ENCODE peak calls at places on chromosomes 7 and 10, in nine cellular contexts. One of them, this sample, is unnamed.

GRCh38 chr10:69869291-69869841 is 67.7 kb downstream of the COL13A1 start:
- DNase-seq in naive thymus-derived CD4-positive, alpha-beta T cell: no peak
- DNase-seq in suprapubic skin: no peak
- DNase-seq in lung: no peak
- DNase-seq in transverse colon: peak; percentile 79
- DNase-seq in heart left ventricle: no peak
- DNase-seq in CD8-positive, alpha-beta T cell: no peak
- DNase-seq in heart right ventricle: no peak
- DNase-seq in OCI-LY7: no peak
- DNase-seq in this sample: no peak

GRCh38 chr10:96500519-96500918 is 13.2 kb downstream of the TLL2 start:
- DNase-seq in naive thymus-derived CD4-positive, alpha-beta T cell: no peak
- DNase-seq in OCI-LY7: no peak
- DNase-seq in CD8-positive, alpha-beta T cell: no peak
- DNase-seq in heart left ventricle: no peak
- DNase-seq in lung: no peak
- DNase-seq in suprapubic skin: no peak
- DNase-seq in transverse colon: no peak
- DNase-seq in heart right ventricle: no peak
- DNase-seq in this sample: no peak

GRCh38 chr7:108345710-108346336 is 110.4 kb downstream of the NRCAM start:
- DNase-seq in OCI-LY7: no peak
- DNase-seq in transverse colon: no peak
- DNase-seq in lung: no peak
- DNase-seq in heart left ventricle: no peak
- DNase-seq in naive thymus-derived CD4-positive, alpha-beta T cell: no peak
- DNase-seq in suprapubic skin: no peak
- DNase-seq in CD8-positive, alpha-beta T cell: no peak
- DNase-seq in heart right ventricle: no peak
- DNase-seq in this sample: peak; percentile 60

GRCh38 chr7:12731214-12731656 is 43.8 kb downstream of the ARL4A start:
- DNase-seq in CD8-positive, alpha-beta T cell: peak; percentile 18
- DNase-seq in OCI-LY7: no peak
- DNase-seq in naive thymus-derived CD4-positive, alpha-beta T cell: no peak
- DNase-seq in transverse colon: no peak
- DNase-seq in heart right ventricle: no peak
- DNase-seq in heart left ventricle: no peak
- DNase-seq in suprapubic skin: no peak
- DNase-seq in lung: no peak
- DNase-seq in this sample: peak; percentile 81

GRCh38 chr7:13834328-13834761 is 155.1 kb downstream of the ETV1 start:
- DNase-seq in heart right ventricle: no peak
- DNase-seq in OCI-LY7: no peak
- DNase-seq in suprapubic skin: no peak
- DNase-seq in heart left ventricle: no peak
- DNase-seq in naive thymus-derived CD4-positive, alpha-beta T cell: no peak
- DNase-seq in CD8-positive, alpha-beta T cell: no peak
- DNase-seq in lung: no peak
- DNase-seq in transverse colon: no peak
- DNase-seq in this sample: peak; percentile 77

GRCh38 chr10:126216221-126216701 is 172.0 kb downstream of the ADAM12 start:
- DNase-seq in heart left ventricle: no peak
- DNase-seq in naive thymus-derived CD4-positive, alpha-beta T cell: no peak
- DNase-seq in suprapubic skin: no peak
- DNase-seq in lung: no peak
- DNase-seq in heart right ventricle: no peak
- DNase-seq in transverse colon: no peak
- DNase-seq in OCI-LY7: no peak
- DNase-seq in CD8-positive, alpha-beta T cell: no peak
- DNase-seq in this sample: no peak

GRCh38 chr10:14384096-14384730 is 53.5 kb upstream of the FRMD4A start:
- DNase-seq in heart left ventricle: no peak
- DNase-seq in naive thymus-derived CD4-positive, alpha-beta T cell: no peak
- DNase-seq in CD8-positive, alpha-beta T cell: no peak
- DNase-seq in lung: no peak
- DNase-seq in suprapubic skin: no peak
- DNase-seq in OCI-LY7: no peak
- DNase-seq in transverse colon: no peak
- DNase-seq in heart right ventricle: no peak
- DNase-seq in this sample: no peak

GRCh38 chr7:117183729-117184128 is 139.1 kb downstream of the WNT2 start:
- DNase-seq in transverse colon: no peak
- DNase-seq in heart right ventricle: no peak
- DNase-seq in CD8-positive, alpha-beta T cell: no peak
- DNase-seq in naive thymus-derived CD4-positive, alpha-beta T cell: no peak
- DNase-seq in heart left ventricle: no peak
- DNase-seq in OCI-LY7: no peak
- DNase-seq in lung: no peak
- DNase-seq in suprapubic skin: no peak
- DNase-seq in this sample: no peak

GRCh38 chr7:15015545-15016314 is 113.2 kb upstream of the DGKB start:
- DNase-seq in lung: no peak
- DNase-seq in OCI-LY7: peak; percentile 35
- DNase-seq in naive thymus-derived CD4-positive, alpha-beta T cell: no peak
- DNase-seq in transverse colon: no peak
- DNase-seq in heart right ventricle: peak; percentile 23
- DNase-seq in suprapubic skin: no peak
- DNase-seq in heart left ventricle: peak; percentile 38
- DNase-seq in CD8-positive, alpha-beta T cell: no peak
- DNase-seq in this sample: peak; percentile 93

GRCh38 chr10:69961168-69961863 is 91.3 kb upstream of the MACROH2A2 start:
- DNase-seq in transverse colon: no peak
- DNase-seq in suprapubic skin: no peak
- DNase-seq in lung: no peak
- DNase-seq in OCI-LY7: peak; percentile 45
- DNase-seq in CD8-positive, alpha-beta T cell: no peak
- DNase-seq in heart right ventricle: no peak
- DNase-seq in heart left ventricle: no peak
- DNase-seq in naive thymus-derived CD4-positive, alpha-beta T cell: no peak
- DNase-seq in this sample: peak; percentile 37

GRCh38 chr10:78953124-78954008 is 115.4 kb upstream of the ZMIZ1 start:
- DNase-seq in transverse colon: no peak
- DNase-seq in lung: no peak
- DNase-seq in CD8-positive, alpha-beta T cell: no peak
- DNase-seq in suprapubic skin: no peak
- DNase-seq in heart right ventricle: peak; percentile 41
- DNase-seq in heart left ventricle: peak; percentile 72
- DNase-seq in OCI-LY7: no peak
- DNase-seq in naive thymus-derived CD4-positive, alpha-beta T cell: no peak
- DNase-seq in this sample: no peak

GRCh38 chr7:26684447-26684846 is 179.9 kb downstream of the SKAP2 start:
- DNase-seq in lung: no peak
- DNase-seq in suprapubic skin: no peak
- DNase-seq in naive thymus-derived CD4-positive, alpha-beta T cell: no peak
- DNase-seq in heart right ventricle: no peak
- DNase-seq in OCI-LY7: no peak
- DNase-seq in CD8-positive, alpha-beta T cell: no peak
- DNase-seq in transverse colon: no peak
- DNase-seq in heart left ventricle: no peak
- DNase-seq in this sample: no peak

GRCh38 chr7:108368466-108368865 is 87.8 kb downstream of the NRCAM start:
- DNase-seq in suprapubic skin: no peak
- DNase-seq in CD8-positive, alpha-beta T cell: no peak
- DNase-seq in heart left ventricle: no peak
- DNase-seq in OCI-LY7: no peak
- DNase-seq in heart right ventricle: no peak
- DNase-seq in naive thymus-derived CD4-positive, alpha-beta T cell: no peak
- DNase-seq in lung: no peak
- DNase-seq in transverse colon: no peak
- DNase-seq in this sample: no peak

GRCh38 chr10:119667562-119668328 is 16.6 kb downstream of the BAG3 start:
- DNase-seq in CD8-positive, alpha-beta T cell: no peak
- DNase-seq in naive thymus-derived CD4-positive, alpha-beta T cell: no peak
- DNase-seq in transverse colon: peak; percentile 33
- DNase-seq in heart right ventricle: peak; percentile 69
- DNase-seq in OCI-LY7: no peak
- DNase-seq in heart left ventricle: peak; percentile 91
- DNase-seq in lung: peak; percentile 57
- DNase-seq in suprapubic skin: no peak
- DNase-seq in this sample: peak; percentile 67

GRCh38 chr10:115975506-115975905 is 297.5 kb downstream of the GFRA1 start:
- DNase-seq in transverse colon: no peak
- DNase-seq in OCI-LY7: no peak
- DNase-seq in suprapubic skin: no peak
- DNase-seq in CD8-positive, alpha-beta T cell: no peak
- DNase-seq in heart right ventricle: no peak
- DNase-seq in naive thymus-derived CD4-positive, alpha-beta T cell: no peak
- DNase-seq in heart left ventricle: no peak
- DNase-seq in lung: no peak
- DNase-seq in this sample: peak; percentile 90

GRCh38 chr7:158407581-158408331 is 179.9 kb downstream of the PTPRN2 start:
- DNase-seq in transverse colon: no peak
- DNase-seq in lung: no peak
- DNase-seq in naive thymus-derived CD4-positive, alpha-beta T cell: no peak
- DNase-seq in heart right ventricle: no peak
- DNase-seq in CD8-positive, alpha-beta T cell: no peak
- DNase-seq in heart left ventricle: no peak
- DNase-seq in suprapubic skin: no peak
- DNase-seq in OCI-LY7: peak; percentile 30
- DNase-seq in this sample: no peak

DNA sequence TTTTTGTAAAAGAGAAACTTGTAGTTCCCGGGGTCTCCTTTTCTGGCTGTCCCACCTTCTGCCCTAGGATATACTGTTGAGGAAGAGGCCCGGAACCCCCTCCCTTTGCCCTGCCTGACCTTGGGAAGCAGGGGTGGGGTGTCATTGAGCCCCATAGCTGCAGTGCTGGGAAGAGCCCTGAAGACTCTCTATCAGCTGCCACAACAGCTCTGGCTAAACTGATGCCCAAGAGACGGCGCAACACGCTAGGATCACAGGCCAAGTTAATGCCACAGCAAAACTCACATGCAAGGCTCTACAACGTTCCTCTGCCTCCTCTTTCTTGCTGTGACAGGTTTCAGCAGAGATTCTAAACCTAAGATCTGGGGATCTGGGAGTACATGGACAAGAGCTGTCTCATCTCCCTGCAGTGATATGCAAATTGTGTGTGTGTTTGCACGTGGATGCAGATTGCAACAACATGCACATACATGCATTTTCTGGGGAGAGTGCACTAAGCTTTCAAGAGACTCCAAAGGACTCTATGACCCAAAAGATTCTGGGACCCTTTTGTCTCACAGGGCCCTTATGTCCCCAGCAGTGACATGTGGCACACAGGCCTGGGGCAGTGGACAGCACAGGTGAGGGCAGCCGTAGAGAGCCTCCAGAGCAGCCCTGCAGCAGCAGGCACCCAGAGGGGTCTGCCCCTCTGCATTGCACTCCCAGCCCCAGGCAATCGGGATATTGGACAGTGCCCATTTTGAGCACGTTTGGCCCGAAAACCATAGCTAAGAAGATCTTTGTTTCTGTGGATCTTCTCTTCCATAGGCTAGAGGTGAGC is 2.5 kb downstream of the RASSF4 start:
- DNase-seq in OCI-LY7: no peak
- DNase-seq in transverse colon: no peak
- DNase-seq in heart left ventricle: no peak
- DNase-seq in CD8-positive, alpha-beta T cell: no peak
- DNase-seq in heart right ventricle: peak; percentile 7
- DNase-seq in lung: no peak
- DNase-seq in naive thymus-derived CD4-positive, alpha-beta T cell: no peak
- DNase-seq in suprapubic skin: no peak
- DNase-seq in this sample: peak; percentile 33
- H3K4me1 ChIP-seq in OCI-LY7: peaks cover 72% of the 10 kb centered on the region
- H3K4me1 ChIP-seq in transverse colon: peaks cover 38% of the 10 kb centered on the region
- H3K4me1 ChIP-seq in heart left ventricle: peaks cover 70% of the 10 kb centered on the region
- H3K4me1 ChIP-seq in CD8-positive, alpha-beta T cell: peaks cover 21% of the 10 kb centered on the region
- H3K4me1 ChIP-seq in heart right ventricle: peaks cover 93% of the 10 kb centered on the region
- H3K4me1 ChIP-seq in lung: peaks cover 19% of the 10 kb centered on the region
- H3K4me1 ChIP-seq in naive thymus-derived CD4-positive, alpha-beta T cell: peaks cover 13% of the 10 kb centered on the region
- H3K4me1 ChIP-seq in suprapubic skin: peaks cover 89% of the 10 kb centered on the region
- H3K4me1 ChIP-seq in this sample: peaks cover 14% of the 10 kb centered on the region

GRCh38 chr10:33802566-33802965 is 468.1 kb upstream of the NRP1 start:
- DNase-seq in transverse colon: no peak
- DNase-seq in lung: no peak
- DNase-seq in suprapubic skin: no peak
- DNase-seq in heart right ventricle: no peak
- DNase-seq in OCI-LY7: no peak
- DNase-seq in heart left ventricle: no peak
- DNase-seq in CD8-positive, alpha-beta T cell: no peak
- DNase-seq in naive thymus-derived CD4-positive, alpha-beta T cell: no peak
- DNase-seq in this sample: no peak
- H3K27ac ChIP-seq in transverse colon: no peak overlapping the region
- H3K27ac ChIP-seq in lung: no peak overlapping the region
- H3K27ac ChIP-seq in suprapubic skin: no peak overlapping the region
- H3K27ac ChIP-seq in heart right ventricle: no peak overlapping the region
- H3K27ac ChIP-seq in OCI-LY7: no peak overlapping the region
- H3K27ac ChIP-seq in heart left ventricle: no peak overlapping the region
- H3K27ac ChIP-seq in CD8-positive, alpha-beta T cell: no peak overlapping the region
- H3K27ac ChIP-seq in naive thymus-derived CD4-positive, alpha-beta T cell: no peak overlapping the region
- H3K27ac ChIP-seq in this sample: no peak overlapping the region

DNA sequence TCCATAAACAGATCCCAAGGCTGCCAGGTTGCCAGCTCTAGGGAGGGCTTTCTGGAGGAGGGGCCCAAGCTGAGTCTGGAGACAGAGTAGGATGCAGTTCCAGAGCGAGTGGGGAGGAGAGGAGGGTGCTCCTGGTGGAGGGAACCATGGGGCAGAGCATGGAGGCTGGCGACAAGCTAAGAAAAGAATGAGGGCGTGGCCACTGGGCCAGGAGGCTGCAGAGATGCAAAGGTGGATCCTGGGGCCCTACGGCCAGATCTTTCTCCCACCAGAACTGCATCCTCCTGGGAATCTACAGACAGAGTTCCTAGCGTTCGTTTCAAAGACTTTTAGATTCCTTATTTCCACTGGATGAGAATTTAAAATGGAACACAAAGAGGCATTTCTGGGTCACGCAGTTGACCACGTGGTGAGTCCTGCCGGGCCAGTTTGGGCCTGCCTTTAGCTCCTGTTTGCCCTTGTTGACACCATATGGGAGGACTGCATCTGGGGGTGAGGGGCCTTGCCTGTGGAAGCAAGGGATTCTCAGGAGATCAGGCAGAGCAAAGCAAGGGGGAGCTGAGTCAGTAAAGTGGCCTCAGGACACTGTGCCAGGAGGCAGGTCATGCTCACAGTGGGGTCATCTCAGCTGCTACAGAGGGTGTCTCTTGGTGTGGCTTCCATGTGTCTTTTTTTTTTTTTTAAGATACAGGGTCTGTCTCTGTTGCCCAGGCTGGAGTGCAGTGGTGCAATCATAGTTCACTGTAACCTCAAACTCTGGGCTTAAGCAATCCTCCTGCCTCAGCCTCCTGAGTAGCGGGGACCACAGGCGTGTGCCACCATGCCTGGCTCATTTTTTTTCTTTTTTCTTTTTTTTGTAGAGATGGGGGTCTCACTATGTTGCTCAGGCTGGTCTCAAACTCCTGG is 137.8 kb downstream of the SH3PXD2A start:
- DNase-seq in lung: no peak
- DNase-seq in OCI-LY7: no peak
- DNase-seq in suprapubic skin: no peak
- DNase-seq in heart right ventricle: no peak
- DNase-seq in transverse colon: no peak
- DNase-seq in heart left ventricle: no peak
- DNase-seq in naive thymus-derived CD4-positive, alpha-beta T cell: no peak
- DNase-seq in CD8-positive, alpha-beta T cell: no peak
- DNase-seq in this sample: peak; percentile 66
- H3K4me1 ChIP-seq in lung: no peaks in the 10 kb centered on the region
- H3K4me1 ChIP-seq in OCI-LY7: peaks cover 8% of the 10 kb centered on the region
- H3K4me1 ChIP-seq in suprapubic skin: peaks cover 67% of the 10 kb centered on the region
- H3K4me1 ChIP-seq in heart right ventricle: peaks cover 9% of the 10 kb centered on the region
- H3K4me1 ChIP-seq in transverse colon: peaks cover 3% of the 10 kb centered on the region
- H3K4me1 ChIP-seq in heart left ventricle: no peaks in the 10 kb centered on the region
- H3K4me1 ChIP-seq in naive thymus-derived CD4-positive, alpha-beta T cell: no peaks in the 10 kb centered on the region
- H3K4me1 ChIP-seq in CD8-positive, alpha-beta T cell: peaks cover 7% of the 10 kb centered on the region
- H3K4me1 ChIP-seq in this sample: no peaks in the 10 kb centered on the region

GRCh38 chr10:112915590-112916572 is 34.2 kb upstream of the TCF7L2 start:
- DNase-seq in suprapubic skin: no peak
- DNase-seq in OCI-LY7: no peak
- DNase-seq in heart left ventricle: no peak
- DNase-seq in lung: no peak
- DNase-seq in naive thymus-derived CD4-positive, alpha-beta T cell: no peak
- DNase-seq in heart right ventricle: no peak
- DNase-seq in CD8-positive, alpha-beta T cell: no peak
- DNase-seq in transverse colon: peak; percentile 86
- DNase-seq in this sample: no peak
- H3K27ac ChIP-seq in suprapubic skin: no peak overlapping the region
- H3K27ac ChIP-seq in OCI-LY7: no peak overlapping the region
- H3K27ac ChIP-seq in heart left ventricle: no peak overlapping the region
- H3K27ac ChIP-seq in lung: no peak overlapping the region
- H3K27ac ChIP-seq in naive thymus-derived CD4-positive, alpha-beta T cell: no peak overlapping the region
- H3K27ac ChIP-seq in heart right ventricle: no peak overlapping the region
- H3K27ac ChIP-seq in CD8-positive, alpha-beta T cell: no peak overlapping the region
- H3K27ac ChIP-seq in transverse colon: peak overlapping the region; percentile 84
- H3K27ac ChIP-seq in this sample: no peak overlapping the region